ENCODE peak calls at places on chromosomes 11 and 22, in seven cellular contexts. I is tibial artery, Q is tibial nerve, K is heart left ventricle, X is Panc1, W is prostate gland, L is cardiac fibroblast. Y is an unnamed sample.

GRCh38 chr11:21625982-21626381 is 566.9 kb upstream of the ANO5 start:
- DNase-seq in K (peak), L (peak), X (no peak), Q (peak), W (no peak), I (peak), Y (peak)

GRCh38 chr22:30523646-30524489 is 18.4 kb upstream of the SEC14L4 start:
- DNase-seq in Q (no peak), L (peak), K (no peak), X (no peak), W (no peak), I (no peak), Y (no peak)

GRCh38 chr11:17991799-17992433 is 20.9 kb downstream of the SERGEF start:
- DNase-seq in L (peak), W (no peak), I (no peak), Q (no peak), X (no peak), K (no peak), Y (peak)

GRCh38 chr11:31802609-31802989 is 8.5 kb downstream of the PAX6 start:
- DNase-seq in Q (no peak), L (no peak), I (no peak), K (no peak), X (no peak), W (no peak), Y (no peak)

GRCh38 chr11:73237471-73238290 is 19.6 kb downstream of the P2RY2 start:
- DNase-seq in W (no peak), Q (no peak), L (peak), K (peak), X (no peak), I (peak), Y (no peak)

GRCh38 chr11:112004389-112004788 is 20.8 kb upstream of the DLAT start:
- DNase-seq in X (no peak), K (no peak), W (no peak), I (no peak), L (no peak), Q (no peak), Y (no peak)

GRCh38 chr22:31096637-31097274 is 10.6 kb downstream of the SELENOM start:
- DNase-seq in W (no peak), Q (no peak), L (no peak), X (no peak), K (no peak), I (no peak), Y (no peak)

GRCh38 chr11:121117753-121118152 is 16.7 kb downstream of the TECTA start:
- DNase-seq in L (no peak), I (no peak), Q (no peak), K (no peak), X (no peak), W (no peak), Y (no peak)

GRCh38 chr11:11628651-11629050 is 6.8 kb upstream of the GALNT18 start:
- DNase-seq in L (no peak), W (no peak), X (no peak), Q (no peak), I (no peak), K (no peak), Y (no peak)

GRCh38 chr11:115552151-115552550 is 47.9 kb upstream of the CADM1 start:
- DNase-seq in I (no peak), L (no peak), Q (no peak), W (no peak), X (no peak), K (no peak), Y (no peak)

GRCh38 chr11:58726594-58727414 is 4.9 kb downstream of the GLYAT start:
- DNase-seq in L (no peak), K (no peak), X (no peak), Q (no peak), W (no peak), I (no peak), Y (no peak)

GRCh38 chr11:66321606-66322005 is 4.8 kb upstream of the CD248 start:
- DNase-seq in L (peak), I (no peak), Q (no peak), K (no peak), X (no peak), W (no peak), Y (no peak)

GRCh38 chr22:46391486-46392136 is 56.1 kb downstream of the TRMU start:
- DNase-seq in I (no peak), Q (no peak), W (no peak), K (no peak), L (no peak), X (no peak), Y (no peak)

GRCh38 chr22:46392137-46392844 is 56.8 kb downstream of the TRMU start:
- DNase-seq in W (no peak), L (no peak), K (no peak), Q (no peak), X (no peak), I (no peak), Y (no peak)

GRCh38 chr22:46390105-46390651 is 54.7 kb downstream of the TRMU start:
- DNase-seq in X (no peak), W (no peak), L (no peak), Q (no peak), K (no peak), I (no peak), Y (no peak)

GRCh38 chr22:46389081-46389480 is 53.6 kb downstream of the TRMU start:
- DNase-seq in I (no peak), W (no peak), K (no peak), Q (no peak), X (no peak), L (no peak), Y (no peak)

GRCh38 chr22:46390652-46391301 is 55.3 kb downstream of the TRMU start:
- DNase-seq in L (peak), I (peak), X (no peak), W (peak), Q (peak), K (peak), Y (peak)
- H3K4me3 ChIP-seq in L (no peak), I (no peak), X (no peak), W (no peak), Q (no peak), K (no peak), Y (no peak)

DNA sequence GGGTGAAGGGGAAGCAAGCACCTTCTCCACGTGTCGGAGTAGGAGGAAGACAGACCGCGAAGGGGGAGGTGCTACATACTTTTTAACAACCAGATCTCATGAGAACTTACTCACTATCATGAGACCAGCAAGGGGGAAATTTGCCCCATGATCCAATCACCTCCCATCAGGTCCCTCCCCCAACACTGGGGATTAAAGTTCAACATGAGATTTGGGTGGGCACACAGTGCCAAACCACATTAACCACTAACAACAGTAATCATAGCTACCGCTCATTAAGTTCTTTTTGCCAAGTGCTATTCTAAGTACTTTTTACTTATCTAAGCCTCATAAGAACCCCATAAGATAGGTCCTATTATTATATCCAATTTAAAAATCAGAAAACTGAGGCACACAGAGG is 450.5 kb upstream of the DDI1 start:
- DNase-seq in Q (no peak), W (no peak), L (no peak), K (no peak), I (no peak), X (no peak), Y (no peak)
- TF ChIP-seq CTCF in Q (no peak), W (no peak), L (no peak), K (no peak), I (no peak), X (no peak), Y (no peak)

GRCh38 chr11:2945757-2946287 is 16.6 kb upstream of the PHLDA2 start:
- DNase-seq in X (no peak), K (no peak), I (no peak), Q (no peak), L (no peak), W (no peak), Y (no peak)

GRCh38 chr11:2944530-2944929 is 15.3 kb upstream of the PHLDA2 start:
- DNase-seq in L (no peak), W (no peak), K (no peak), I (no peak), Q (no peak), X (no peak), Y (no peak)

GRCh38 chr11:2942872-2943710 is 13.9 kb upstream of the PHLDA2 start:
- DNase-seq in X (no peak), K (no peak), I (no peak), W (no peak), Q (no peak), L (no peak), Y (no peak)

GRCh38 chr11:2943711-2944118 is 14.5 kb upstream of the PHLDA2 start:
- DNase-seq in K (no peak), L (no peak), I (no peak), Q (no peak), X (no peak), W (no peak), Y (peak)

DNA sequence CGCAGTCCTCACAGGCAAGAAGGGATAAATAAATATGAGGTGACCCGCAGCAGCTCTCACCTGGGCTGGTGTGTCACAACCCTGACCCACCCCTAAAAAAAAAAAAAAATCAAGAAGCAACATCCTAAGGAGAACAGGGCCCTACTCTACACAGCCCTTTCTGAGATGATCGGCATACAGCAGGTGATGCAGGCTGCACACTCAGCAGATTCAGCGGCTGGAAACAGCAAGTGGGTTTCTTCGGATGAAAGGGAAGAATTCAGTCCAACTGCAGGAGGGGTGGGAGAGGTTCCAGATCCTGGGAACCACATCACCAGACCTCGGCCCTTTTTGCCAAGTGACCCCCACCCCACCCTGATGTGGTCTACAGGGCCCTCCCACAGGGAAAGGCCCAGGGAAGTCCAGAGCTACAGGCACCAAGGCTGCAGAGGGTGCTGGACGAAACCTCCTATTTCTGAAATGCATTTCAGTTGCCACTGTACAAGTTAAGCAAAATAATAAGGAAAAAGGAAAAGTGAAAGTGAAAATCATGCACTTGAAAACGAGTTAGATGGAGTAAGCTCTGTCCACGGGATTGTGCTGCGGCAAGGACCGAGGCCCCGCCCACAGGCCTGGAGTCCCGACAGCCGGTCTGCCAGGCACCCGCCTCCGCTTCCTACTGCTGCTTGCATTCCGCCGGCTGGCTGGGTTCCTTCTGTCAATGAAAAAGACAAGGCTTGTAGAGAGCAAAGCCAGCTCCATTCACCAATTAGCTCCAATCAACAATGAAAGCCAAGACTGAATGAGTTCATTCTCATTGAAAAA is 15.9 kb upstream of the PHLDA2 start:
- DNase-seq in W (peak), I (peak), K (peak), L (peak), X (no peak), Q (peak), Y (peak)
- H3K4me3 ChIP-seq in W (no peak), I (peak), K (peak), L (peak), X (no peak), Q (peak), Y (no peak)

GRCh38 chr11:69353696-69354544 is 60.0 kb downstream of the MYEOV start:
- DNase-seq in X (no peak), K (no peak), W (no peak), L (no peak), Q (no peak), I (peak), Y (no peak)
- TF ChIP-seq CTCF in X (no peak), K (no peak), W (no peak), L (no peak), Q (no peak), I (no peak), Y (no peak)